ENCODE peak calls at places on chromosomes 7 and 10, in six cellular contexts. H is A549, S is K562, I is HepG2, L is HEK293T, F is GM12878. Q is an unnamed sample.

GRCh38 chr10:121516483-121516882 is 81.8 kb downstream of the FGFR2 start:
- DNase-seq in H (no peak), S (no peak), I (no peak), L (no peak), F (no peak), Q (no peak)

GRCh38 chr10:100148353-100149211 is 37.2 kb downstream of the ERLIN1 start:
- DNase-seq in H (peak), S (no peak), I (peak), L (no peak), F (peak), Q (peak)

GRCh38 chr7:130294314-130294713 is 1.4 kb downstream of the CPA4 start:
- DNase-seq in H (no peak), S (no peak), I (no peak), L (no peak), F (no peak), Q (peak)

GRCh38 chr7:140384894-140385650 is 13.3 kb downstream of the SLC37A3 start:
- DNase-seq in H (no peak), S (no peak), I (no peak), L (no peak), F (no peak), Q (peak)

GRCh38 chr7:91912500-91912899 is 28.2 kb upstream of the AKAP9 start:
- DNase-seq in H (no peak), S (no peak), I (no peak), L (no peak), F (no peak), Q (peak)

GRCh38 chr7:23787272-23787671 is 77.3 kb downstream of the STK31 start:
- DNase-seq in H (no peak), S (no peak), I (no peak), L (no peak), F (no peak), Q (no peak)

GRCh38 chr7:3200504-3200903 is 100.5 kb upstream of the SDK1 start:
- DNase-seq in H (peak), S (peak), I (peak), L (peak), F (no peak), Q (peak)

GRCh38 chr7:45978731-45979211 is 57.7 kb upstream of the IGFBP3 start:
- DNase-seq in H (peak), S (no peak), I (no peak), L (no peak), F (no peak), Q (peak)

GRCh38 chr7:157000741-157001653 is 9.5 kb downstream of the MNX1 start:
- DNase-seq in H (no peak), S (no peak), I (no peak), L (no peak), F (no peak), Q (no peak)

GRCh38 chr10:46079831-46080585 is 33.9 kb upstream of the MSMB start:
- DNase-seq in H (no peak), S (no peak), I (no peak), L (no peak), F (no peak), Q (no peak)

GRCh38 chr7:2524808-2525140 is 5.2 kb downstream of the LFNG start:
- DNase-seq in H (no peak), S (no peak), I (no peak), L (no peak), F (no peak), Q (no peak)

GRCh38 chr7:85573346-85573745 is 386.5 kb upstream of the SEMA3D start:
- DNase-seq in H (no peak), S (no peak), I (no peak), L (no peak), F (no peak), Q (no peak)
- TF ChIP-seq BHLHE40 in H (no peak), S (no peak), I (no peak), L (no peak), F (no peak), Q (no peak)

DNA sequence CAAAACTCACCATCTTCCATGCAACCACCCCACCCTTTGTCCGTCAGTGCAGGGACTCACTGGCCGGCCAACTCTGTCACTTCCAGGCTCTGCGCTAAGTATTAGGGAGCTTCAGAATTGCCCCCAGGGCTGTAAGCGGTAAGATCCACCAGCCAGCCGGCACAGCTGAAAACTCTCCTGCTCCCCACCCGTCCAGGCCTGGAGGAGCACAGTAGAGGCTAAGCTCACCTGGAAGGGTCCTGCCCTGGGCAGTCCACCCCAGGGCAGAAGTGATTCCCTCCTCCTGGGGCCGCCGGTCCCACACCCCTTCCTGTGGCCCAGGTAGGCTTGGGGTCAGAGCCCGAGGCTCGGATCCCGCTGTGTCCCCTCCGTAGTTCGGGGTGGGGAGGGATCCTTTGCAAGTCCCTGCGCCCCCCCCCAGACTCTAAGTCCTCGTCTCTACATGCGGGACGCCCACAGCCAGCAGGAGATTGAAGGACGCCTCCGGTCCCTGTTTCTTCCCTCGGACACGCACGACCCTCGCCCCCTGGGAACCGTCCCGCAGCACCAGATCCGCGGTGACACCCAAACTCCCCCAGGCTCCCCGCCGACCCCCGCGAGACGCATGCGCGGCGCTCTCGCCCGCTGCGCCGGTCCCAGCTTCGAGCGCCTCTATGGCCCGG is 138.9 kb downstream of the ARHGAP22 start:
- DNase-seq in H (no peak), S (no peak), I (no peak), L (no peak), F (no peak), Q (no peak)
- TF ChIP-seq BHLHE40 in H (no peak), S (no peak), I (no peak), L (no peak), F (no peak), Q (no peak)

GRCh38 chr7:95303501-95303900 is 20.8 kb downstream of the PON1 start:
- DNase-seq in H (no peak), S (no peak), I (no peak), L (no peak), F (no peak), Q (no peak)
- TF ChIP-seq BHLHE40 in H (no peak), S (no peak), I (no peak), L (no peak), F (no peak), Q (no peak)

GRCh38 chr10:8962249-8962648 is 907.8 kb downstream of the GATA3 start:
- DNase-seq in H (no peak), S (no peak), I (no peak), L (no peak), F (no peak), Q (no peak)
- TF ChIP-seq BHLHE40 in H (no peak), S (no peak), I (no peak), L (no peak), F (no peak), Q (no peak)

GRCh38 chr10:123134058-123134914 is 1.5 kb upstream of the HMX3 start:
- DNase-seq in H (no peak), S (no peak), I (no peak), L (no peak), F (no peak), Q (no peak)

GRCh38 chr10:123135415-123136141 is at the start of gene HMX3:
- DNase-seq in H (no peak), S (peak), I (no peak), L (peak), F (no peak), Q (peak)

GRCh38 chr10:123133511-123133910 is 2.3 kb upstream of the HMX3 start:
- DNase-seq in H (no peak), S (no peak), I (no peak), L (no peak), F (no peak), Q (no peak)

GRCh38 chr10:123136221-123136805 is 543 bp downstream of the HMX3 start:
- DNase-seq in H (no peak), S (peak), I (no peak), L (no peak), F (no peak), Q (no peak)

DNA sequence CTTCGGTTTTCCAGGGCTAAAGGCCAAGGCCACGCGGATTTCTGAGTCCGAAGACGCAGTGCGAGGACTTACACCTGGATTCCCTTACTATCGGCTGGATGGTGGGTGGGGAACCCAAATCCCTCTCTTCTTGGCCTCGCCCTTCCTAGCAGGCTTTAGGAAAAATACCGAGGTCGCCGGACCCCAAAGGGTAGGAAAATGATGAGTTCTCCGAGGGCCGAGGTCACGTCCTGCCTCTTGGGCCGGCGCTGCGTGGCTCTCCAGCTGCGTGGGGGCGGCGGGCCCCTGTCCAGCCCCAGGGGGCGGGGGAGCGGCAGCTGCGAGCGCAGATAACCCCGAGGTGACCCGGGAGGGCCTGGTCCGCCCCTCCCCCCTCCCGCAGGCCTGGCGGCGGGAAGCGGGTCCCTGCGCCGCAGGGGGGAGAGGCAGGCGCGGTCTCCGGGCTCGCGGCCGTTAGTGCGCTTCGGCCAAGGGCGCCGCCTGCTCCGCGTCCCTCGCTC is 805 bp upstream of the HMX3 start:
- DNase-seq in H (no peak), S (peak), I (no peak), L (peak), F (no peak), Q (no peak)
- TF ChIP-seq BHLHE40 in H (no peak), S (peak), I (no peak), L (no peak), F (no peak), Q (no peak)

GRCh38 chr10:113433711-113434110 is 119.1 kb upstream of the HABP2 start:
- DNase-seq in H (no peak), S (no peak), I (no peak), L (no peak), F (no peak), Q (no peak)
- TF ChIP-seq BHLHE40 in H (no peak), S (no peak), I (no peak), L (no peak), F (no peak), Q (no peak)

DNA sequence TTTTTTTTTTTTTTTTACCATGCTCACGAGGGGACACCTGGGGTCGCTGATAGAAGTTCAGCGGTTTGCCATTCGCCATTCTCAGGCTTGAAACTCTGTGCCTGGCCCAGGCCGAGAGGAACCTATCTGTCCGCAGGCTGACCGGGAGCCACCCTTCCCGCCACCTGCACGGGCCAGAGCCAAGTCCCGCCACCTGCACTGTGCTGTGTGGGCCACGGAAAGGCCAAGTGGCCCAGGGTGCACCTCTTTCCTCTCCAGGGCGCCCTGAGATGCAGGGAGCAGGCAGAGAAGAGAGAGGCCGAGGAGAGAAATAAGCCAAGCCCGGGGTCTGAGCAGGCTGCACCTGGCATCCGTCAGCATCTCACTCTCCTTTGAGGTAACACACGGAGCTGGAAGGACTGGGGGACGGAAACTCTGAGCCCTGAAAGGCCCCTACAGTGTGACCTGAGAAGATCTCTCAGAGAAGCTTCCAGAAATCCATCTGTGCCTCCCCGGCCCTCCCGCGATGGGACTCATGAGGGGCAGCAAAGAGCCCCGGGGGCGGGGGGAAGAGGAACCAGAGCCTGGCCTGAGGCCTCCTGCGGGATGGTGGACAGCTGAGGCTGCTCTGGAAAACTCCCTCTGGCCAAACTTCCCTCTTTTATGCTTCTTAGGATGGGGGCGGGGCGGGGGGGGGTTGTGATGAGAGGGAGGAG is 46.6 kb downstream of the PRKAG2 start:
- DNase-seq in H (no peak), S (no peak), I (no peak), L (no peak), F (no peak), Q (no peak)
- TF ChIP-seq BHLHE40 in H (no peak), S (no peak), I (no peak), L (no peak), F (no peak), Q (no peak)

GRCh38 chr7:149414171-149414570 is 46.7 kb downstream of the ZNF777 start:
- DNase-seq in H (no peak), S (no peak), I (no peak), L (no peak), F (no peak), Q (no peak)
- TF ChIP-seq BHLHE40 in H (no peak), S (no peak), I (no peak), L (no peak), F (no peak), Q (no peak)

Q was measured in IMR-90.